ENCODE peak calls at places on chromosomes 7 and 10, in ten cellular contexts. V is breast epithelium, P is colonic mucosa, D is heart right ventricle, Q is transverse colon, L is pancreas, R is adipocyte, C is BE2C, H is spleen, S is GM06990. M is an unnamed sample.

GRCh38 chr10:43307306-43307705 is 40.4 kb upstream of the RASGEF1A start:
- DNase-seq in V (no peak), P (no peak), D (no peak), Q (no peak), L (peak), R (no peak), C (no peak), H (no peak), S (no peak), M (no peak)

GRCh38 chr7:131400833-131401593 is 73.3 kb downstream of the MKLN1 start:
- DNase-seq in V (no peak), P (no peak), D (no peak), Q (no peak), L (no peak), R (peak), C (no peak), H (no peak), S (no peak), M (no peak)

GRCh38 chr10:89805599-89806013 is 104.2 kb downstream of the KIF20B start:
- DNase-seq in V (no peak), P (no peak), D (no peak), Q (no peak), L (no peak), R (no peak), C (no peak), H (no peak), S (peak), M (no peak)

GRCh38 chr10:75117996-75118395 is 6.5 kb downstream of the SAMD8 start:
- DNase-seq in V (no peak), P (no peak), D (no peak), Q (no peak), L (no peak), R (peak), C (no peak), H (no peak), S (no peak), M (no peak)

GRCh38 chr10:60611291-60611747 is 167.0 kb upstream of the CDK1 start:
- DNase-seq in V (no peak), P (no peak), D (no peak), Q (no peak), L (no peak), R (peak), C (no peak), H (no peak), S (no peak), M (peak)

GRCh38 chr10:30238836-30239235 is 110.2 kb downstream of the MTPAP start:
- DNase-seq in V (no peak), P (no peak), D (peak), Q (no peak), L (no peak), R (no peak), C (no peak), H (no peak), S (no peak), M (no peak)

GRCh38 chr7:41942468-41943097 is 239.7 kb upstream of the INHBA start:
- DNase-seq in V (no peak), P (peak), D (no peak), Q (peak), L (peak), R (no peak), C (no peak), H (peak), S (no peak), M (peak)

GRCh38 chr10:46548781-46549090 is 7.7 kb downstream of the GPRIN2 start:
- DNase-seq in V (no peak), P (no peak), D (peak), Q (peak), L (no peak), R (no peak), C (no peak), H (peak), S (no peak), M (no peak)

GRCh38 chr7:19107392-19108147 is 9.9 kb downstream of the TWIST1 start:
- DNase-seq in V (no peak), P (peak), D (no peak), Q (no peak), L (peak), R (peak), C (peak), H (no peak), S (no peak), M (no peak)

GRCh38 chr10:122459586-122460273 is 1.6 kb upstream of the HTRA1 start:
- DNase-seq in V (no peak), P (no peak), D (no peak), Q (no peak), L (no peak), R (peak), C (no peak), H (no peak), S (no peak), M (no peak)

GRCh38 chr10:1050145-1050544 is 1.2 kb upstream of the IDI1 start:
- DNase-seq in V (no peak), P (peak), D (no peak), Q (no peak), L (no peak), R (peak), C (peak), H (no peak), S (no peak), M (no peak)

GRCh38 chr10:22655312-22655973 is 58.9 kb downstream of the PIP4K2A start:
- DNase-seq in V (no peak), P (no peak), D (no peak), Q (no peak), L (no peak), R (no peak), C (no peak), H (no peak), S (peak), M (peak)

GRCh38 chr7:118153551-118154177 is 30.3 kb upstream of the LSM8 start:
- DNase-seq in V (no peak), P (peak), D (no peak), Q (peak), L (no peak), R (peak), C (peak), H (no peak), S (no peak), M (peak)

GRCh38 chr7:134364619-134365037 is 47.9 kb upstream of the SLC35B4 start:
- DNase-seq in V (no peak), P (no peak), D (no peak), Q (no peak), L (no peak), R (peak), C (no peak), H (no peak), S (no peak), M (peak)

GRCh38 chr10:119940487-119940886 is 48.0 kb downstream of the SEC23IP start:
- DNase-seq in V (no peak), P (no peak), D (no peak), Q (no peak), L (no peak), R (no peak), C (no peak), H (no peak), S (no peak), M (peak)

GRCh38 chr10:78211476-78212110 is 177.9 kb downstream of the RPS24 start:
- DNase-seq in V (no peak), P (no peak), D (peak), Q (no peak), L (no peak), R (peak), C (peak), H (peak), S (no peak), M (peak)

GRCh38 chr7:100966542-100967291 is 2.6 kb upstream of the MUC12 start:
- DNase-seq in V (no peak), P (no peak), D (no peak), Q (peak), L (peak), R (no peak), C (no peak), H (no peak), S (no peak), M (no peak)
- H3K4me3 ChIP-seq in V (peak), P (peak), D (peak), Q (peak), L (peak), R (no peak), C (no peak), H (peak), S (no peak), M (peak)

DNA sequence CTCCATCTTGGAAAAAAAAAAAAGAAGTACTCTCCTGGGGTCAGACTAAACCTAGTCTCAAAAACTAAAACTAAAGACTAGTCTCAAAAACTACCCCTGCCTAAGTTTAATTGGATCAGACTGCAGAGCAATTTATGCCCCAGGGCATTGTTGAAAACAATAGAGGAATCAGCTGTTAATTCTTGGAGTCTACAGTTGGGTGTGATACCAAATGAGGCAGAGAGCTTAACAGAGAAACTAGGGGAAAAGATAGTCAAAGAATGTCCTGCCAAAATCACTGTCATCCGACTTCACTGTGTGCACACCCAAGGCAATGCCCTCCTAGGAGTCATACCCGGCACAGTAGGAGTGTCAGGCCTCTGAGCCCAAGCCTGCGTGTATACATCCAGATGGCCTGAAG is 90.5 kb upstream of the TOMM7 start:
- DNase-seq in V (no peak), P (no peak), D (no peak), Q (no peak), L (no peak), R (no peak), C (no peak), H (no peak), S (no peak), M (no peak)
- H3K4me3 ChIP-seq in V (no peak), P (no peak), D (no peak), Q (no peak), L (no peak), R (no peak), C (no peak), H (no peak), S (no peak), M (no peak)

GRCh38 chr10:91033536-91033935 is 112.6 kb upstream of the ANKRD1 start:
- DNase-seq in V (no peak), P (no peak), D (no peak), Q (no peak), L (no peak), R (no peak), C (peak), H (no peak), S (no peak), M (no peak)
- H3K4me3 ChIP-seq in V (no peak), P (no peak), D (no peak), Q (no peak), L (no peak), R (no peak), C (peak), H (no peak), S (no peak), M (no peak)

GRCh38 chr7:79471283-79471682 is 17.8 kb upstream of the MAGI2 start:
- DNase-seq in V (no peak), P (no peak), D (no peak), Q (no peak), L (no peak), R (no peak), C (no peak), H (no peak), S (no peak), M (no peak)
- H3K4me3 ChIP-seq in V (no peak), P (no peak), D (no peak), Q (no peak), L (no peak), R (no peak), C (no peak), H (no peak), S (no peak), M (no peak)

GRCh38 chr10:5464521-5464920 is 34.8 kb downstream of the CALML5 start:
- DNase-seq in V (no peak), P (peak), D (no peak), Q (no peak), L (no peak), R (no peak), C (no peak), H (no peak), S (no peak), M (no peak)

GRCh38 chr10:5466451-5466996 is 32.8 kb downstream of the CALML5 start:
- DNase-seq in V (peak), P (peak), D (no peak), Q (peak), L (peak), R (peak), C (peak), H (no peak), S (no peak), M (no peak)

GRCh38 chr10:5467634-5468255 is 31.6 kb downstream of the CALML5 start:
- DNase-seq in V (no peak), P (peak), D (no peak), Q (no peak), L (no peak), R (no peak), C (no peak), H (no peak), S (no peak), M (no peak)

GRCh38 chr10:5468262-5469106 is 30.9 kb downstream of the CALML5 start:
- DNase-seq in V (no peak), P (peak), D (no peak), Q (no peak), L (no peak), R (no peak), C (no peak), H (no peak), S (no peak), M (no peak)

GRCh38 chr10:5465976-5466450 is 33.4 kb downstream of the CALML5 start:
- DNase-seq in V (no peak), P (peak), D (no peak), Q (peak), L (no peak), R (no peak), C (no peak), H (no peak), S (no peak), M (no peak)
- H3K4me3 ChIP-seq in V (no peak), P (no peak), D (no peak), Q (no peak), L (no peak), R (no peak), C (no peak), H (no peak), S (no peak), M (no peak)

DNA sequence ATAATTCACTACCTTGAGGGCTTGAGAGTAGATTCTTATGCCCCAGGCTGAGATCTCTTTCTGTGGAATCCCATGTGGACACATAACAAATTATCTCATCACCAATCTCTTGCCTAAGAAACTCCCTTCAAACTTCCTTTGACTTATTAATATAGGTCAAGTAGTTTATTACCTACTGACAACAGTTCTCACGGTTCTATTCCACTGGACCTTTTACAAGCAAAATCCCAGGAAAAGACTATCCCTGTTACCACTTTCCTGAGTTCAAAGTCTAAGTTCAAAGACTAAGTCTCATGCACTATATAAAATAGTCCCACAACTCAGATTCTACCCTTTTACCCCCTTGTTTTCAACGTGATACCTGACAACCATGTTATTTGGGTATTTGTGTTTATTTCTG is 754.8 kb downstream of the SUGCT start:
- DNase-seq in V (no peak), P (no peak), D (no peak), Q (no peak), L (no peak), R (no peak), C (no peak), H (no peak), S (no peak), M (peak)
- H3K4me3 ChIP-seq in V (no peak), P (no peak), D (no peak), Q (no peak), L (no peak), R (no peak), C (no peak), H (no peak), S (no peak), M (no peak)

GRCh38 chr10:102776779-102777417 is 33.1 kb downstream of the WBP1L start:
- DNase-seq in V (peak), P (peak), D (peak), Q (peak), L (peak), R (peak), C (no peak), H (no peak), S (no peak), M (peak)
- H3K4me3 ChIP-seq in V (peak), P (no peak), D (peak), Q (peak), L (no peak), R (peak), C (no peak), H (no peak), S (no peak), M (peak)

DNA sequence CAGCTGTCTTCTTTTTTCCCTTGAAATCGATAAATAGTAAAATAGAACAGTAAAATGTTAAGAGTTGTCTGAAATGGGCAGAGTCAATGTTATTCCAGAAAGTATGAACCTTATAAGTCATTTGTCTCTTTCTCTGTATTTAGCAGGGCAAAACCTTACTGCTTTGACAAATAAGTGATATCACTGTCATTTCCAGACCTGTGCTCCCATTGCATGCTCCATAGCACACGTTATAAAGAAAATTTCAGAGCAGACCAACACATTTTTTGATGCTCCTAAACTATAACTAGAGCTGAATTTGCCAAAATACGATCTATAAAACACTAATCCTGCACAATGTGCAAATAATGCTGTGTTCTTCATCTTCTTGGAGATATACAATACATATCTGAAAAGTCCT is 1.1 kb downstream of the A1CF start:
- DNase-seq in V (no peak), P (no peak), D (no peak), Q (no peak), L (no peak), R (no peak), C (no peak), H (no peak), S (no peak), M (no peak)
- H3K4me3 ChIP-seq in V (no peak), P (peak), D (no peak), Q (peak), L (no peak), R (no peak), C (no peak), H (no peak), S (no peak), M (no peak)